ENCODE peak calls at places on chromosome 12, in nine cellular contexts. W is fibroblast of lung; H is T-cell; Z is activated naive CD4-positive, alpha-beta T cell treated with anti-CD3 and anti-CD28 coated beads, Interleukin-2, amount 10 ng/mL, durations not matched to agents 7 days and 5 days; X is SW 1271; L is activated CD4-positive, alpha-beta T cell treated with anti-CD3 and anti-CD28 coated beads for 4 hours; V is HuH-7; P is Right ventricle myocardium superior; J is LHCN-M2. Y is an unnamed sample.

GRCh38 chr12:6280053-6280469 is 30.4 kb upstream of the PLEKHG6 start:
- DNase-seq in W (peak), H (no peak), Z (no peak), X (peak), L (no peak), V (no peak), P (no peak), J (peak), Y (no peak)

GRCh38 chr12:49687941-49688340 is 19.3 kb downstream of the FMNL3 start:
- DNase-seq in W (no peak), H (no peak), Z (no peak), X (no peak), L (no peak), V (no peak), P (no peak), J (no peak), Y (no peak)

GRCh38 chr12:121791671-121792496 is 1.6 kb downstream of the RHOF start:
- DNase-seq in W (no peak), H (no peak), Z (peak), X (no peak), L (no peak), V (no peak), P (no peak), J (no peak), Y (no peak)

GRCh38 chr12:65894127-65894526 is 69.8 kb downstream of the HMGA2 start:
- DNase-seq in W (no peak), H (no peak), Z (no peak), X (no peak), L (no peak), V (no peak), P (no peak), J (no peak), Y (no peak)

GRCh38 chr12:97960741-97961608 is 498.4 kb downstream of the RMST start:
- DNase-seq in W (peak), H (no peak), Z (peak), X (no peak), L (no peak), V (peak), P (no peak), J (no peak), Y (no peak)

GRCh38 chr12:113345318-113345717 is 10.4 kb upstream of the SLC8B1 start:
- DNase-seq in W (no peak), H (no peak), Z (no peak), X (no peak), L (no peak), V (no peak), P (no peak), J (no peak), Y (no peak)

GRCh38 chr12:76091245-76091757 is 6.8 kb upstream of the NAP1L1 start:
- DNase-seq in W (no peak), H (no peak), Z (no peak), X (no peak), L (no peak), V (no peak), P (no peak), J (no peak), Y (no peak)

GRCh38 chr12:75480469-75480949 is at the start of gene GLIPR1:
- DNase-seq in W (peak), H (peak), Z (peak), X (peak), L (peak), V (peak), P (peak), J (peak), Y (peak)

GRCh38 chr12:33588082-33588712 is 148.6 kb upstream of the SYT10 start:
- DNase-seq in W (no peak), H (no peak), Z (no peak), X (no peak), L (no peak), V (no peak), P (no peak), J (peak), Y (no peak)

GRCh38 chr12:124917135-124917840 is 2.8 kb upstream of the UBC start:
- DNase-seq in W (peak), H (peak), Z (peak), X (no peak), L (peak), V (no peak), P (peak), J (peak), Y (peak)

GRCh38 chr12:108691995-108692808 is 39.1 kb downstream of the CORO1C start:
- DNase-seq in W (no peak), H (no peak), Z (no peak), X (no peak), L (no peak), V (no peak), P (peak), J (peak), Y (no peak)

GRCh38 chr12:26728205-26729050 is 104.6 kb downstream of the ITPR2 start:
- DNase-seq in W (no peak), H (no peak), Z (no peak), X (no peak), L (no peak), V (no peak), P (no peak), J (no peak), Y (no peak)

GRCh38 chr12:57190037-57190436 is 26.6 kb upstream of the NXPH4 start:
- DNase-seq in W (no peak), H (no peak), Z (no peak), X (no peak), L (no peak), V (no peak), P (no peak), J (no peak), Y (no peak)